ENCODE peak calls at places on chromosome 12, in five cellular contexts. E is A549, M is stomach, L is GM12878, Z is ovary. W is an unnamed sample.
A peak's percentile ranks its signal among the peaks of the same experiment; 100 is the strongest.

GRCh38 chr12:89352242-89352491 is 134 bp downstream of the DUSP6 start:
- DNase-seq in E (no peak), M (no peak), L (no peak), Z (no peak), W (no peak)

GRCh38 chr12:112161711-112162110 is 36.4 kb downstream of the TRAFD1 start:
- DNase-seq in E (no peak), M (no peak), L (no peak), Z (no peak), W (no peak)

GRCh38 chr12:64699504-64700115 is 59.6 kb downstream of the GNS start:
- DNase-seq in E (no peak), M (peak; percentile 29), L (no peak), Z (no peak), W (no peak)

GRCh38 chr12:55704824-55705780 is 2.6 kb downstream of the ITGA7 start:
- DNase-seq in E (no peak), M (no peak), L (no peak), Z (no peak), W (no peak)

GRCh38 chr12:123030686-123031085 is 50.2 kb downstream of the ARL6IP4 start:
- DNase-seq in E (no peak), M (no peak), L (no peak), Z (no peak), W (no peak)

GRCh38 chr12:52217223-52217622 is 15.8 kb upstream of the KRT7 start:
- DNase-seq in E (peak; percentile 75), M (peak; percentile 91), L (no peak), Z (peak; percentile 52), W (no peak)

GRCh38 chr12:45756666-45757065 is 27.2 kb downstream of the ARID2 start:
- DNase-seq in E (no peak), M (no peak), L (no peak), Z (no peak), W (no peak)

GRCh38 chr12:132153501-132154340 is 9.5 kb downstream of the NOC4L start:
- DNase-seq in E (peak; percentile 82), M (peak; percentile 68), L (peak; percentile 8), Z (peak; percentile 73), W (no peak)

GRCh38 chr12:102527256-102527720 is 46.9 kb upstream of the IGF1 start:
- DNase-seq in E (no peak), M (no peak), L (no peak), Z (no peak), W (no peak)

GRCh38 chr12:52351196-52352059 is 15.9 kb downstream of the KRT85 start:
- DNase-seq in E (no peak), M (peak; percentile 63), L (no peak), Z (no peak), W (no peak)

GRCh38 chr12:112595415-112595814 is 176.7 kb downstream of the PTPN11 start:
- DNase-seq in E (no peak), M (no peak), L (no peak), Z (no peak), W (no peak)

GRCh38 chr12:22684526-22685118 is 59.7 kb downstream of the ETNK1 start:
- DNase-seq in E (peak; percentile 50), M (no peak), L (peak; percentile 11), Z (no peak), W (no peak)

GRCh38 chr12:50066402-50066801 is 9.0 kb downstream of the ASIC1 start:
- DNase-seq in E (peak; percentile 72), M (no peak), L (no peak), Z (no peak), W (no peak)

GRCh38 chr12:86264451-86265328 is 8.5 kb upstream of the MGAT4C start:
- DNase-seq in E (no peak), M (peak; percentile 71), L (no peak), Z (no peak), W (no peak)

GRCh38 chr12:31005944-31006361 is 67.7 kb upstream of the DDX11 start:
- DNase-seq in E (peak; percentile 74), M (no peak), L (no peak), Z (no peak), W (no peak)

GRCh38 chr12:80101126-80101525 is 1.8 kb downstream of the OTOGL start:
- DNase-seq in E (no peak), M (no peak), L (no peak), Z (no peak), W (no peak)

GRCh38 chr12:106978035-106978800 is 8.7 kb downstream of the MTERF2 start:
- DNase-seq in E (no peak), M (peak; percentile 69), L (no peak), Z (peak; percentile 80), W (no peak)

GRCh38 chr12:122282066-122282465 is 15.8 kb upstream of the VPS33A start:
- DNase-seq in E (peak; percentile 29), M (no peak), L (no peak), Z (no peak), W (no peak)

GRCh38 chr12:118880745-118881144 is 100.6 kb upstream of the SRRM4 start:
- DNase-seq in E (no peak), M (no peak), L (no peak), Z (no peak), W (no peak)

GRCh38 chr12:82510386-82510785 is 152.1 kb downstream of the METTL25 start:
- DNase-seq in E (no peak), M (no peak), L (no peak), Z (no peak), W (no peak)

GRCh38 chr12:110957652-110958051 is 37.3 kb upstream of the MYL2 start:
- DNase-seq in E (no peak), M (no peak), L (no peak), Z (no peak), W (no peak)

GRCh38 chr12:127284870-127285431 is 982.0 kb upstream of the TMEM132C start:
- DNase-seq in E (no peak), M (no peak), L (no peak), Z (no peak), W (no peak)

GRCh38 chr12:28443337-28443736 is 253.1 kb downstream of the CCDC91 start:
- DNase-seq in E (no peak), M (no peak), L (no peak), Z (no peak), W (no peak)

GRCh38 chr12:47071241-47071852 is 8.1 kb upstream of the PCED1B start:
- DNase-seq in E (peak; percentile 72), M (no peak), L (no peak), Z (no peak), W (no peak)

GRCh38 chr12:503111-503761 is 43.5 kb downstream of the B4GALNT3 start:
- DNase-seq in E (no peak), M (peak; percentile 84), L (no peak), Z (no peak), W (no peak)

GRCh38 chr12:20421338-20421890 is 53.1 kb downstream of the PDE3A start:
- DNase-seq in E (no peak), M (no peak), L (no peak), Z (no peak), W (no peak)

GRCh38 chr12:98699568-98699967 is 54.5 kb downstream of the APAF1 start:
- DNase-seq in E (no peak), M (no peak), L (no peak), Z (no peak), W (no peak)

GRCh38 chr12:88299567-88300101 is 157.5 kb downstream of the TMTC3 start:
- DNase-seq in E (peak; percentile 96), M (no peak), L (peak; percentile 91), Z (no peak), W (no peak)

GRCh38 chr12:1692895-1693294 is 2.0 kb downstream of the ADIPOR2 start:
- DNase-seq in E (no peak), M (no peak), L (no peak), Z (no peak), W (no peak)

GRCh38 chr12:1688086-1688710 is 2.7 kb upstream of the ADIPOR2 start:
- DNase-seq in E (no peak), M (no peak), L (no peak), Z (no peak), W (no peak)

GRCh38 chr12:1692221-1692620 is 1.4 kb downstream of the ADIPOR2 start:
- DNase-seq in E (no peak), M (no peak), L (no peak), Z (no peak), W (no peak)

GRCh38 chr12:1691123-1692007 is 495 bp downstream of the ADIPOR2 start:
- DNase-seq in E (no peak), M (peak; percentile 46), L (no peak), Z (no peak), W (no peak)

DNA sequence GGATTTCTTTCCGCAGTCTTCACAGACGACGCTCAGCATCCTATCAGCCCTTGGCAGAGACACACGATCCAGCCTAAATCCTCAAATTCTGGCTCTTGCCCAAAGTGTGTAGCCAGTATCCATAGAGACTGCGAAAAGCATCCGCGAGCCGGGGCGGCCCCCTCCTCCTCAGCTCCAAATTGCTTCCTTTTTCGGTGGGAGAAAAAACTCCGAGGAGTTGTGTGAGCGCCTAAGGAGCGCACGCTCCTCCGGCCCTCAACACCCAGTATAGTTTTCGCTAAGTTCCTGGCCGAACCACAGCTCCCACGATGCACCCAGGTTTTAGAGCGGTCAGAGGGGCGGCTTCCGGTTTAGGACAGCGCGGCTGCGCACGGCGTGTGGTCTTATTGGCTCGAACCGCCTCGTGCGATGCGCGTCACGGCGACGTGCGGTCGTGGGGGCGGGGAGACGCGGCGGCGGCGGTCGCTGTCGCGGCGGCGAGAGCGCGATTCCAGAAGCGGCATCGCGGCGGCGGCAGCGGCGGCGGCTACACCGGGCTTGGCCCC is at the start of gene ADIPOR2:
- DNase-seq in E (peak; percentile 98), M (peak; percentile 96), L (peak; percentile 90), Z (peak; percentile 94), W (peak; percentile 99)
- TF ChIP-seq EP300 in E (no peak), M (no peak), L (no peak), Z (no peak), W (no peak)

GRCh38 chr12:59780605-59781135 is 184.8 kb downstream of the SLC16A7 start:
- DNase-seq in E (peak; percentile 18), M (no peak), L (no peak), Z (no peak), W (no peak)
- TF ChIP-seq CTCF in E (no peak), M (no peak), L (peak; percentile 30), Z (no peak), W (peak; percentile 14)

DNA sequence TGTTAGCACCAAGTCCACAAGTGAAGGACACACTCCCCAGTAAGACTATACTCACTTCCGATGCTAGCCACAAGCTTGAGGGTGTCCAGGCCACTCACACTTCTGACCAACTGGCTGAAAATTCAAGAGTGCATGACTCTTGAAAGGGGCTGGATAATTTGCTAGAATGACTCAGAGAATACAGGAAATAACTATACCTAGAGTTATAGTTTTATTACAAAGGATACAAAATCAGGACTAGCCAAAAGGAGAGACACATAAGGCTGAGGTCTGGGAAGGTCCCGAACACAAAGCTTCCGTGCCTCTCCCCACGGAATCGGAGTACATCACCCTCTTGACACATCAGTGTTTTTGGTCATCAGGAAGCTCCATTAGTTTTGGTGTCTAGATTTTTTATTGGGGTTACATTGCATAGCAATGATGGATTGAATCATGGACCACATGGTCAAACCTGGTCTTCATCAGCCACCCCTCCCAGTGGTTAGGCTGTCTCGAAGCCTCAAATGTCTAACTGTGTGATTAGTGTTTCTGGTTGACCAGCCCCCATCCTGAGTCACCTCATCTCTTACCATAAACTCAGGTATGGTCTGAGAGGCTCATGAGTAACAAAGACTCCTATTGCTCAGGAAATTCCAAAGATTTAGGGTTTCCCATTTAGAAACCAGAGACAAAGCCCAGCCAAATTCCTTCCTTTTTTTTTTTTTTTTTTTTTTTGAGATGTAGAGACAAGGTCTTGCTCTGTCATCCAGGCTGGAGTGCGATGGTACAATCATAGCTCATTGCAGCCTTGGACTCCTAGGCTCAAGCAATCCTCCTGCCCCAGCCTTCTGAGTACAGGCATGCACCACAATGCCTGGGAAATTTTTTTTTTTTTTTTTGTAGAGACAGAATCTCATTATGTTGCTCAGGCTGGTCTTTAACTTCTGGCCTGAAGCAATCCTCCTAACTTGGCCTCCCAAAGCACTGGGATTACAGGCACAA is 472.0 kb upstream of the TBX3 start:
- DNase-seq in E (peak; percentile 50), M (no peak), L (no peak), Z (no peak), W (peak; percentile 19)
- TF ChIP-seq EP300 in E (no peak), M (no peak), L (no peak), Z (no peak), W (no peak)

GRCh38 chr12:54004063-54004840 is 4.3 kb downstream of the HOXC9 start:
- DNase-seq in E (no peak), M (no peak), L (no peak), Z (no peak), W (no peak)
- TF ChIP-seq CTCF in E (peak; percentile 7), M (no peak), L (peak; percentile 31), Z (no peak), W (no peak)

W was measured in esophagus muscularis mucosa.